ENCODE peak calls at places on chromosomes 11 and 22, in seven cellular contexts. One of them, this sample, is unnamed.
A peak's percentile ranks its signal among the peaks of the same experiment; 100 is the strongest.

GRCh38 chr11:111938687-111939160 is 1.6 kb downstream of the DIXDC1 start:
- DNase-seq in activated CD4-positive, alpha-beta T cell treated with anti-CD3 and anti-CD28 coated beads, Interleukin-2, amount 50 U/mL, for 1 hour: no peak
- DNase-seq in mucosa of descending colon: no peak
- DNase-seq in RKO: peak; percentile 15
- DNase-seq in iPS-NIHi11: no peak
- DNase-seq in NCI-H1092 treated with DMSO at 0.1 percent for 48 hours: no peak
- DNase-seq in NCI-H69: peak; percentile 68
- DNase-seq in this sample: no peak

GRCh38 chr11:120598517-120599209 is 87.1 kb downstream of the GRIK4 start:
- DNase-seq in activated CD4-positive, alpha-beta T cell treated with anti-CD3 and anti-CD28 coated beads, Interleukin-2, amount 50 U/mL, for 1 hour: no peak
- DNase-seq in mucosa of descending colon: no peak
- DNase-seq in RKO: no peak
- DNase-seq in iPS-NIHi11: no peak
- DNase-seq in NCI-H1092 treated with DMSO at 0.1 percent for 48 hours: no peak
- DNase-seq in NCI-H69: no peak
- DNase-seq in this sample: no peak

GRCh38 chr11:76288166-76288978 is 82.1 kb upstream of the WNT11 start:
- DNase-seq in activated CD4-positive, alpha-beta T cell treated with anti-CD3 and anti-CD28 coated beads, Interleukin-2, amount 50 U/mL, for 1 hour: no peak
- DNase-seq in mucosa of descending colon: no peak
- DNase-seq in RKO: no peak
- DNase-seq in iPS-NIHi11: no peak
- DNase-seq in NCI-H1092 treated with DMSO at 0.1 percent for 48 hours: no peak
- DNase-seq in NCI-H69: peak; percentile 38
- DNase-seq in this sample: no peak

GRCh38 chr11:67071420-67072284 is 15.0 kb downstream of the RHOD start:
- DNase-seq in activated CD4-positive, alpha-beta T cell treated with anti-CD3 and anti-CD28 coated beads, Interleukin-2, amount 50 U/mL, for 1 hour: peak; percentile 67
- DNase-seq in mucosa of descending colon: peak; percentile 91
- DNase-seq in RKO: no peak
- DNase-seq in iPS-NIHi11: peak; percentile 99
- DNase-seq in NCI-H1092 treated with DMSO at 0.1 percent for 48 hours: peak; percentile 23
- DNase-seq in NCI-H69: peak; percentile 74
- DNase-seq in this sample: peak; percentile 11

GRCh38 chr22:37148031-37148651 is 1.6 kb downstream of the IL2RB start:
- DNase-seq in activated CD4-positive, alpha-beta T cell treated with anti-CD3 and anti-CD28 coated beads, Interleukin-2, amount 50 U/mL, for 1 hour: peak; percentile 41
- DNase-seq in mucosa of descending colon: no peak
- DNase-seq in RKO: no peak
- DNase-seq in iPS-NIHi11: no peak
- DNase-seq in NCI-H1092 treated with DMSO at 0.1 percent for 48 hours: no peak
- DNase-seq in NCI-H69: no peak
- DNase-seq in this sample: no peak

GRCh38 chr22:22484023-22484422 is 24.5 kb downstream of the ZNF280B start:
- DNase-seq in activated CD4-positive, alpha-beta T cell treated with anti-CD3 and anti-CD28 coated beads, Interleukin-2, amount 50 U/mL, for 1 hour: no peak
- DNase-seq in mucosa of descending colon: no peak
- DNase-seq in RKO: no peak
- DNase-seq in iPS-NIHi11: no peak
- DNase-seq in NCI-H1092 treated with DMSO at 0.1 percent for 48 hours: no peak
- DNase-seq in NCI-H69: no peak
- DNase-seq in this sample: no peak

GRCh38 chr11:14614223-14614622 is 29.4 kb upstream of the PDE3B start:
- DNase-seq in activated CD4-positive, alpha-beta T cell treated with anti-CD3 and anti-CD28 coated beads, Interleukin-2, amount 50 U/mL, for 1 hour: no peak
- DNase-seq in mucosa of descending colon: no peak
- DNase-seq in RKO: no peak
- DNase-seq in iPS-NIHi11: no peak
- DNase-seq in NCI-H1092 treated with DMSO at 0.1 percent for 48 hours: no peak
- DNase-seq in NCI-H69: no peak
- DNase-seq in this sample: no peak

GRCh38 chr11:116693206-116694016 is 79.4 kb downstream of the BUD13 start:
- DNase-seq in activated CD4-positive, alpha-beta T cell treated with anti-CD3 and anti-CD28 coated beads, Interleukin-2, amount 50 U/mL, for 1 hour: no peak
- DNase-seq in mucosa of descending colon: peak; percentile 71
- DNase-seq in RKO: no peak
- DNase-seq in iPS-NIHi11: no peak
- DNase-seq in NCI-H1092 treated with DMSO at 0.1 percent for 48 hours: no peak
- DNase-seq in NCI-H69: no peak
- DNase-seq in this sample: peak; percentile 62

GRCh38 chr11:59173964-59174663 is 2.2 kb downstream of the DTX4 start:
- DNase-seq in activated CD4-positive, alpha-beta T cell treated with anti-CD3 and anti-CD28 coated beads, Interleukin-2, amount 50 U/mL, for 1 hour: no peak
- DNase-seq in mucosa of descending colon: peak; percentile 90
- DNase-seq in RKO: peak; percentile 15
- DNase-seq in iPS-NIHi11: peak; percentile 54
- DNase-seq in NCI-H1092 treated with DMSO at 0.1 percent for 48 hours: no peak
- DNase-seq in NCI-H69: no peak
- DNase-seq in this sample: no peak

GRCh38 chr22:28316014-28316413 is 363.6 kb downstream of the TTC28 start:
- DNase-seq in activated CD4-positive, alpha-beta T cell treated with anti-CD3 and anti-CD28 coated beads, Interleukin-2, amount 50 U/mL, for 1 hour: no peak
- DNase-seq in mucosa of descending colon: no peak
- DNase-seq in RKO: no peak
- DNase-seq in iPS-NIHi11: no peak
- DNase-seq in NCI-H1092 treated with DMSO at 0.1 percent for 48 hours: no peak
- DNase-seq in NCI-H69: no peak
- DNase-seq in this sample: no peak

GRCh38 chr22:27662359-27663030 is 139.1 kb downstream of the MN1 start:
- DNase-seq in activated CD4-positive, alpha-beta T cell treated with anti-CD3 and anti-CD28 coated beads, Interleukin-2, amount 50 U/mL, for 1 hour: no peak
- DNase-seq in mucosa of descending colon: peak; percentile 28
- DNase-seq in RKO: no peak
- DNase-seq in iPS-NIHi11: no peak
- DNase-seq in NCI-H1092 treated with DMSO at 0.1 percent for 48 hours: no peak
- DNase-seq in NCI-H69: no peak
- DNase-seq in this sample: no peak

GRCh38 chr11:12291767-12292166 is 85.6 kb upstream of the PARVA start:
- DNase-seq in activated CD4-positive, alpha-beta T cell treated with anti-CD3 and anti-CD28 coated beads, Interleukin-2, amount 50 U/mL, for 1 hour: no peak
- DNase-seq in mucosa of descending colon: no peak
- DNase-seq in RKO: no peak
- DNase-seq in iPS-NIHi11: no peak
- DNase-seq in NCI-H1092 treated with DMSO at 0.1 percent for 48 hours: no peak
- DNase-seq in NCI-H69: no peak
- DNase-seq in this sample: no peak

GRCh38 chr11:95371147-95371546 is 140.1 kb upstream of the SESN3 start:
- DNase-seq in activated CD4-positive, alpha-beta T cell treated with anti-CD3 and anti-CD28 coated beads, Interleukin-2, amount 50 U/mL, for 1 hour: no peak
- DNase-seq in mucosa of descending colon: no peak
- DNase-seq in RKO: no peak
- DNase-seq in iPS-NIHi11: no peak
- DNase-seq in NCI-H1092 treated with DMSO at 0.1 percent for 48 hours: no peak
- DNase-seq in NCI-H69: no peak
- DNase-seq in this sample: no peak

GRCh38 chr11:18594999-18595749 is 4.4 kb upstream of the MISFA start:
- DNase-seq in activated CD4-positive, alpha-beta T cell treated with anti-CD3 and anti-CD28 coated beads, Interleukin-2, amount 50 U/mL, for 1 hour: no peak
- DNase-seq in mucosa of descending colon: no peak
- DNase-seq in RKO: no peak
- DNase-seq in iPS-NIHi11: no peak
- DNase-seq in NCI-H1092 treated with DMSO at 0.1 percent for 48 hours: no peak
- DNase-seq in NCI-H69: peak; percentile 16
- DNase-seq in this sample: no peak

GRCh38 chr22:22168190-22168940 is 76.2 kb upstream of the VPREB1 start:
- DNase-seq in activated CD4-positive, alpha-beta T cell treated with anti-CD3 and anti-CD28 coated beads, Interleukin-2, amount 50 U/mL, for 1 hour: no peak
- DNase-seq in mucosa of descending colon: peak; percentile 18
- DNase-seq in RKO: peak; percentile 56
- DNase-seq in iPS-NIHi11: peak; percentile 55
- DNase-seq in NCI-H1092 treated with DMSO at 0.1 percent for 48 hours: peak; percentile 38
- DNase-seq in NCI-H69: peak; percentile 48
- DNase-seq in this sample: peak; percentile 78

GRCh38 chr22:37176464-37177061 is 11.5 kb downstream of the C1QTNF6 start:
- DNase-seq in activated CD4-positive, alpha-beta T cell treated with anti-CD3 and anti-CD28 coated beads, Interleukin-2, amount 50 U/mL, for 1 hour: no peak
- DNase-seq in mucosa of descending colon: peak; percentile 59
- DNase-seq in RKO: no peak
- DNase-seq in iPS-NIHi11: peak; percentile 9
- DNase-seq in NCI-H1092 treated with DMSO at 0.1 percent for 48 hours: no peak
- DNase-seq in NCI-H69: no peak
- DNase-seq in this sample: no peak

GRCh38 chr11:19241260-19242183 is 777 bp upstream of the E2F8 start:
- DNase-seq in activated CD4-positive, alpha-beta T cell treated with anti-CD3 and anti-CD28 coated beads, Interleukin-2, amount 50 U/mL, for 1 hour: peak; percentile 3
- DNase-seq in mucosa of descending colon: peak; percentile 55
- DNase-seq in RKO: no peak
- DNase-seq in iPS-NIHi11: peak; percentile 90
- DNase-seq in NCI-H1092 treated with DMSO at 0.1 percent for 48 hours: no peak
- DNase-seq in NCI-H69: peak; percentile 73
- DNase-seq in this sample: no peak

GRCh38 chr11:106187860-106188456 is 110.5 kb downstream of the AASDHPPT start:
- DNase-seq in activated CD4-positive, alpha-beta T cell treated with anti-CD3 and anti-CD28 coated beads, Interleukin-2, amount 50 U/mL, for 1 hour: no peak
- DNase-seq in mucosa of descending colon: no peak
- DNase-seq in RKO: no peak
- DNase-seq in iPS-NIHi11: no peak
- DNase-seq in NCI-H1092 treated with DMSO at 0.1 percent for 48 hours: no peak
- DNase-seq in NCI-H69: no peak
- DNase-seq in this sample: no peak

GRCh38 chr22:49590851-49591445 is 236.7 kb downstream of the BRD1 start:
- DNase-seq in activated CD4-positive, alpha-beta T cell treated with anti-CD3 and anti-CD28 coated beads, Interleukin-2, amount 50 U/mL, for 1 hour: no peak
- DNase-seq in mucosa of descending colon: no peak
- DNase-seq in RKO: no peak
- DNase-seq in iPS-NIHi11: no peak
- DNase-seq in NCI-H1092 treated with DMSO at 0.1 percent for 48 hours: no peak
- DNase-seq in NCI-H69: no peak
- DNase-seq in this sample: no peak

GRCh38 chr11:7665473-7666291 is 7.6 kb downstream of the CYB5R2 start:
- DNase-seq in activated CD4-positive, alpha-beta T cell treated with anti-CD3 and anti-CD28 coated beads, Interleukin-2, amount 50 U/mL, for 1 hour: peak; percentile 67
- DNase-seq in mucosa of descending colon: peak; percentile 91
- DNase-seq in RKO: peak; percentile 78
- DNase-seq in iPS-NIHi11: peak; percentile 90
- DNase-seq in NCI-H1092 treated with DMSO at 0.1 percent for 48 hours: peak; percentile 41
- DNase-seq in NCI-H69: peak; percentile 74
- DNase-seq in this sample: peak; percentile 58

GRCh38 chr11:117820071-117820470 is 4.5 kb downstream of the FXYD2 start:
- DNase-seq in activated CD4-positive, alpha-beta T cell treated with anti-CD3 and anti-CD28 coated beads, Interleukin-2, amount 50 U/mL, for 1 hour: no peak
- DNase-seq in mucosa of descending colon: peak; percentile 68
- DNase-seq in RKO: no peak
- DNase-seq in iPS-NIHi11: no peak
- DNase-seq in NCI-H1092 treated with DMSO at 0.1 percent for 48 hours: peak; percentile 63
- DNase-seq in NCI-H69: peak; percentile 81
- DNase-seq in this sample: peak; percentile 85

GRCh38 chr11:10893713-10894112 is 35.9 kb upstream of the ZBED5 start:
- DNase-seq in activated CD4-positive, alpha-beta T cell treated with anti-CD3 and anti-CD28 coated beads, Interleukin-2, amount 50 U/mL, for 1 hour: no peak
- DNase-seq in mucosa of descending colon: peak; percentile 29
- DNase-seq in RKO: peak; percentile 16
- DNase-seq in iPS-NIHi11: no peak
- DNase-seq in NCI-H1092 treated with DMSO at 0.1 percent for 48 hours: no peak
- DNase-seq in NCI-H69: no peak
- DNase-seq in this sample: peak; percentile 8

GRCh38 chr11:84234462-84235202 is 948.5 kb upstream of the CCDC90B start:
- DNase-seq in activated CD4-positive, alpha-beta T cell treated with anti-CD3 and anti-CD28 coated beads, Interleukin-2, amount 50 U/mL, for 1 hour: no peak
- DNase-seq in mucosa of descending colon: no peak
- DNase-seq in RKO: no peak
- DNase-seq in iPS-NIHi11: peak; percentile 17
- DNase-seq in NCI-H1092 treated with DMSO at 0.1 percent for 48 hours: no peak
- DNase-seq in NCI-H69: no peak
- DNase-seq in this sample: no peak